ENCODE peak calls at places on chromosomes 4 and X, in seven cellular contexts. N is mesendoderm, L is mesenchymal stem cell, V is IMR-90, J is neuronal stem cell, B is H1, Z is H9. K is an unnamed sample.

GRCh38 chr4:102350634-102351033 is 5.4 kb upstream of the SLC39A8 start:
- DNase-seq in L (no peak), B (no peak), Z (no peak), N (no peak), J (no peak), V (no peak), K (no peak)

GRCh38 chrX:154313147-154313546 is 17.6 kb downstream of the TKTL1 start:
- DNase-seq in V (no peak), J (no peak), Z (no peak), B (no peak), L (no peak), N (no peak), K (no peak)

GRCh38 chr4:102736636-102737549 is 23.9 kb downstream of the MANBA start:
- DNase-seq in L (peak; percentile 22), Z (peak; percentile 62), J (no peak), B (no peak), V (no peak), N (peak; percentile 81), K (no peak)

GRCh38 chrX:47900833-47901232 is 64.1 kb downstream of the ZNF81 start:
- DNase-seq in N (no peak), L (no peak), J (no peak), B (no peak), Z (no peak), V (no peak), K (no peak)

GRCh38 chrX:3184176-3184930 is 143.1 kb downstream of the ARSF start:
- DNase-seq in J (no peak), L (peak; percentile 97), B (no peak), N (no peak), Z (no peak), V (peak; percentile 94), K (peak; percentile 51)

GRCh38 chr4:121252224-121252806 is 88.2 kb upstream of the TNIP3 start:
- DNase-seq in J (peak; percentile 78), B (peak; percentile 25), N (peak; percentile 86), L (peak; percentile 73), V (peak; percentile 65), Z (peak; percentile 65), K (peak; percentile 90)

GRCh38 chr4:23006756-23007155 is 314.0 kb downstream of the GBA3 start:
- DNase-seq in J (no peak), N (no peak), L (no peak), Z (no peak), B (no peak), V (peak; percentile 10), K (no peak)

GRCh38 chrX:154411322-154411980 is at the start of gene TAFAZZIN:
- DNase-seq in L (peak; percentile 64), Z (peak; percentile 64), B (no peak), N (peak; percentile 63), V (peak; percentile 52), J (peak; percentile 49), K (no peak)

GRCh38 chr4:4819213-4819606 is 40.3 kb upstream of the MSX1 start:
- DNase-seq in Z (no peak), N (no peak), V (no peak), J (no peak), B (no peak), L (no peak), K (no peak)

GRCh38 chr4:6011271-6011671 is 7.0 kb downstream of the C4orf50 start:
- DNase-seq in J (no peak), Z (no peak), L (no peak), B (no peak), V (no peak), N (no peak), K (no peak)

GRCh38 chr4:160372390-160372789 is 1269.5 kb downstream of the RAPGEF2 start:
- DNase-seq in N (no peak), Z (no peak), J (no peak), L (no peak), V (no peak), B (no peak), K (peak; percentile 11)

DNA sequence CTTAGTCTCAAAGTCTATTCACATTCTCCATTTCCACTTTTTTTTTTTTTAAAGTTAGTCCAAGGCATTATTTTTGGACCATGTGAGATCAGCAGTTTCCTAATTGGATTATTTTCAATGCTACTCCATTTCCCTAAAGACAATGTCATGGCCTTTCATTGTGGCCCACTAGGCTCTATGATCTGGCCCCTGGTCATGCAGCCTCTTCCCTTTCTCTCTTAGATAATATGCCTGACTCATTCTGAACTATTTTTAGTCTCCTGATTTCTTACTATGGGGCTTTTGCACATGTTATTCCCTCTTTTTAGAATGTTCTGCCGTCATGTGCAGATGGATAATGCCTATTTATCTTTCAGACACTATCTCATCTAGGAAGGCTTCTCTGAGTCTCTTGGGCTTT is 157.3 kb downstream of the TMA16 start:
- DNase-seq in B (no peak), V (no peak), L (peak; percentile 8), N (no peak), J (no peak), Z (no peak), K (no peak)
- H2BK120ac ChIP-seq in B (no peak overlapping the region), V (no peak overlapping the region), L (no peak overlapping the region), N (no peak overlapping the region), J (no peak overlapping the region), Z (no peak overlapping the region), K (no peak overlapping the region)

DNA sequence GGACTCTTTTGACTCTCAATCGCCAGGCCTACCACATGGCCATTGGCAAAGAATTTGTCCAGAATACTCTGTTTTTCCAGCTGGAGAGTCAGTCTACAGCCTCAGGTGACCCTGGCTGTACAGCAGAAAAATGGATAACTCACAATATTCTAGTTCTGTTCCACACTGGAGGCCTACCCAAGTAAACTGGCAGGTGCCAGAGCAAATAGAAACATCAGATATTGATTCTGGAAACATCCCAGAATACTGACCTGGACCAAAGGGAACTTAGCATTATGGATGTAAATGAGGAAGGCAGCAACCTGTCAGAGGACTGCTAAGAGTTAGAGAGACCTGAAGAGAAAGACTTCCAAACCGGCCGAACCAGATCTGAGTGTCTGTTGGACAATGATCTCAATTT is 147.9 kb upstream of the SMAD1 start:
- DNase-seq in L (no peak), Z (no peak), N (no peak), B (no peak), V (no peak), J (no peak), K (no peak)
- H2BK120ac ChIP-seq in L (no peak overlapping the region), Z (no peak overlapping the region), N (no peak overlapping the region), B (no peak overlapping the region), V (no peak overlapping the region), J (no peak overlapping the region), K (no peak overlapping the region)

GRCh38 chr4:170089743-170090666 is at the start of gene AADAT:
- DNase-seq in V (peak; percentile 72), Z (peak; percentile 87), B (peak; percentile 60), L (peak; percentile 84), J (peak; percentile 81), N (peak; percentile 93), K (peak; percentile 93)

GRCh38 chr4:170091069-170091696 is 1.4 kb upstream of the AADAT start:
- DNase-seq in N (peak; percentile 13), L (no peak), B (no peak), Z (peak; percentile 66), V (no peak), J (no peak), K (no peak)

GRCh38 chr4:170090667-170091052 is 904 bp upstream of the AADAT start:
- DNase-seq in B (no peak), Z (no peak), J (no peak), L (peak; percentile 26), N (peak; percentile 82), V (peak; percentile 13), K (no peak)

GRCh38 chr4:170088686-170089085 is 1.1 kb downstream of the AADAT start:
- DNase-seq in Z (no peak), L (peak; percentile 14), V (no peak), N (peak; percentile 36), B (no peak), J (no peak), K (no peak)

GRCh38 chr4:170089274-170089742 is 448 bp downstream of the AADAT start:
- DNase-seq in V (peak; percentile 39), B (no peak), Z (peak; percentile 60), N (peak; percentile 72), L (peak; percentile 60), J (peak; percentile 29), K (no peak)
- H2BK120ac ChIP-seq in V (peak overlapping the region; percentile 62), B (no peak overlapping the region), Z (no peak overlapping the region), N (no peak overlapping the region), L (peak overlapping the region; percentile 97), J (no peak overlapping the region), K (peak overlapping the region; percentile 67)

GRCh38 chrX:11366998-11367595 is 73.9 kb downstream of the AMELX start:
- DNase-seq in Z (no peak), L (no peak), V (no peak), J (no peak), B (no peak), N (no peak), K (no peak)
- H2BK120ac ChIP-seq in Z (no peak overlapping the region), L (peak overlapping the region; percentile 19), V (no peak overlapping the region), J (no peak overlapping the region), B (no peak overlapping the region), N (no peak overlapping the region), K (no peak overlapping the region)

GRCh38 chr4:54742636-54743399 is 85.1 kb downstream of the KIT start:
- DNase-seq in Z (peak; percentile 40), J (no peak), V (no peak), B (no peak), L (no peak), N (no peak), K (no peak)

GRCh38 chr4:54743562-54743961 is 85.8 kb downstream of the KIT start:
- DNase-seq in L (no peak), N (no peak), J (no peak), V (no peak), B (no peak), Z (no peak), K (no peak)

GRCh38 chr4:54737421-54737820 is 79.7 kb downstream of the KIT start:
- DNase-seq in V (no peak), N (no peak), J (no peak), Z (no peak), B (no peak), L (no peak), K (no peak)

GRCh38 chr4:54744487-54744886 is 86.7 kb downstream of the KIT start:
- DNase-seq in Z (no peak), V (no peak), J (no peak), B (no peak), L (no peak), N (no peak), K (no peak)

GRCh38 chr4:54741161-54741560 is 83.4 kb downstream of the KIT start:
- DNase-seq in Z (no peak), B (no peak), V (no peak), L (no peak), J (peak; percentile 12), N (no peak), K (no peak)
- H2BK120ac ChIP-seq in Z (no peak overlapping the region), B (no peak overlapping the region), V (no peak overlapping the region), L (no peak overlapping the region), J (no peak overlapping the region), N (no peak overlapping the region), K (no peak overlapping the region)

K was measured in trophoblast cell.